ENCODE peak calls at places on chromosome 21, in six cellular contexts. One of them, this sample, is unnamed.
A peak's percentile ranks its signal among the peaks of the same experiment; 100 is the strongest.

GRCh38 chr21:32929633-32930038 is 96.1 kb upstream of the OLIG2 start:
- DNase-seq in fibroblast of mammary gland: no peak
- DNase-seq in CD4-positive, alpha-beta T cell: no peak
- DNase-seq in B cell: no peak
- DNase-seq in progenitor cell of endocrine pancreas: no peak
- DNase-seq in kidney: no peak
- DNase-seq in this sample: no peak

GRCh38 chr21:16258834-16259611 is 529.2 kb downstream of the USP25 start:
- DNase-seq in fibroblast of mammary gland: peak; percentile 14
- DNase-seq in CD4-positive, alpha-beta T cell: no peak
- DNase-seq in B cell: no peak
- DNase-seq in progenitor cell of endocrine pancreas: no peak
- DNase-seq in kidney: no peak
- DNase-seq in this sample: no peak

GRCh38 chr21:27315373-27315772 is 348.5 kb upstream of the ADAMTS5 start:
- DNase-seq in fibroblast of mammary gland: no peak
- DNase-seq in CD4-positive, alpha-beta T cell: no peak
- DNase-seq in B cell: no peak
- DNase-seq in progenitor cell of endocrine pancreas: no peak
- DNase-seq in kidney: no peak
- DNase-seq in this sample: peak; percentile 27

GRCh38 chr21:33414926-33415325 is 11.7 kb downstream of the IFNGR2 start:
- DNase-seq in fibroblast of mammary gland: no peak
- DNase-seq in CD4-positive, alpha-beta T cell: no peak
- DNase-seq in B cell: no peak
- DNase-seq in progenitor cell of endocrine pancreas: no peak
- DNase-seq in kidney: no peak
- DNase-seq in this sample: no peak

GRCh38 chr21:29295066-29295650 is 3.6 kb upstream of the BACH1 start:
- DNase-seq in fibroblast of mammary gland: no peak
- DNase-seq in CD4-positive, alpha-beta T cell: peak; percentile 19
- DNase-seq in B cell: no peak
- DNase-seq in progenitor cell of endocrine pancreas: no peak
- DNase-seq in kidney: no peak
- DNase-seq in this sample: no peak

GRCh38 chr21:37478821-37479220 is 112.2 kb downstream of the DYRK1A start:
- DNase-seq in fibroblast of mammary gland: no peak
- DNase-seq in CD4-positive, alpha-beta T cell: no peak
- DNase-seq in B cell: no peak
- DNase-seq in progenitor cell of endocrine pancreas: no peak
- DNase-seq in kidney: no peak
- DNase-seq in this sample: no peak

GRCh38 chr21:46385846-46386725 is 62.1 kb downstream of the PCNT start:
- DNase-seq in fibroblast of mammary gland: no peak
- DNase-seq in CD4-positive, alpha-beta T cell: no peak
- DNase-seq in B cell: no peak
- DNase-seq in progenitor cell of endocrine pancreas: no peak
- DNase-seq in kidney: no peak
- DNase-seq in this sample: peak; percentile 15

GRCh38 chr21:28906236-28906635 is 86.4 kb downstream of the LTN1 start:
- DNase-seq in fibroblast of mammary gland: no peak
- DNase-seq in CD4-positive, alpha-beta T cell: no peak
- DNase-seq in B cell: no peak
- DNase-seq in progenitor cell of endocrine pancreas: no peak
- DNase-seq in kidney: no peak
- DNase-seq in this sample: no peak

GRCh38 chr21:21196087-21196486 is 197.9 kb downstream of the NCAM2 start:
- DNase-seq in fibroblast of mammary gland: peak; percentile 58
- DNase-seq in CD4-positive, alpha-beta T cell: no peak
- DNase-seq in B cell: no peak
- DNase-seq in progenitor cell of endocrine pancreas: no peak
- DNase-seq in kidney: no peak
- DNase-seq in this sample: peak; percentile 74

GRCh38 chr21:28633803-28634572 is 358.7 kb downstream of the LTN1 start:
- DNase-seq in fibroblast of mammary gland: peak; percentile 97
- DNase-seq in CD4-positive, alpha-beta T cell: no peak
- DNase-seq in B cell: no peak
- DNase-seq in progenitor cell of endocrine pancreas: no peak
- DNase-seq in kidney: no peak
- DNase-seq in this sample: peak; percentile 50

GRCh38 chr21:32921632-32922230 is 104.0 kb upstream of the OLIG2 start:
- DNase-seq in fibroblast of mammary gland: peak; percentile 33
- DNase-seq in CD4-positive, alpha-beta T cell: peak; percentile 36
- DNase-seq in B cell: no peak
- DNase-seq in progenitor cell of endocrine pancreas: no peak
- DNase-seq in kidney: no peak
- DNase-seq in this sample: peak; percentile 6

GRCh38 chr21:31354604-31355443 is 10.8 kb upstream of the TIAM1 start:
- DNase-seq in fibroblast of mammary gland: peak; percentile 96
- DNase-seq in CD4-positive, alpha-beta T cell: peak; percentile 54
- DNase-seq in B cell: no peak
- DNase-seq in progenitor cell of endocrine pancreas: no peak
- DNase-seq in kidney: no peak
- DNase-seq in this sample: peak; percentile 77

GRCh38 chr21:41016472-41016871 is 151.5 kb upstream of the BACE2 start:
- DNase-seq in fibroblast of mammary gland: no peak
- DNase-seq in CD4-positive, alpha-beta T cell: no peak
- DNase-seq in B cell: no peak
- DNase-seq in progenitor cell of endocrine pancreas: no peak
- DNase-seq in kidney: no peak
- DNase-seq in this sample: no peak

GRCh38 chr21:15140321-15141019 is 75.7 kb upstream of the NRIP1 start:
- DNase-seq in fibroblast of mammary gland: no peak
- DNase-seq in CD4-positive, alpha-beta T cell: no peak
- DNase-seq in B cell: no peak
- DNase-seq in progenitor cell of endocrine pancreas: peak; percentile 55
- DNase-seq in kidney: peak; percentile 70
- DNase-seq in this sample: peak; percentile 26

GRCh38 chr21:31503467-31503866 is 156.0 kb upstream of the SOD1 start:
- DNase-seq in fibroblast of mammary gland: no peak
- DNase-seq in CD4-positive, alpha-beta T cell: no peak
- DNase-seq in B cell: no peak
- DNase-seq in progenitor cell of endocrine pancreas: no peak
- DNase-seq in kidney: no peak
- DNase-seq in this sample: no peak

GRCh38 chr21:24023402-24023801 is 1583.9 kb downstream of the MRPL39 start:
- DNase-seq in fibroblast of mammary gland: no peak
- DNase-seq in CD4-positive, alpha-beta T cell: no peak
- DNase-seq in B cell: no peak
- DNase-seq in progenitor cell of endocrine pancreas: no peak
- DNase-seq in kidney: no peak
- DNase-seq in this sample: no peak

GRCh38 chr21:24023936-24024335 is 1583.3 kb downstream of the MRPL39 start:
- DNase-seq in fibroblast of mammary gland: no peak
- DNase-seq in CD4-positive, alpha-beta T cell: no peak
- DNase-seq in B cell: no peak
- DNase-seq in progenitor cell of endocrine pancreas: no peak
- DNase-seq in kidney: no peak
- DNase-seq in this sample: no peak

DNA sequence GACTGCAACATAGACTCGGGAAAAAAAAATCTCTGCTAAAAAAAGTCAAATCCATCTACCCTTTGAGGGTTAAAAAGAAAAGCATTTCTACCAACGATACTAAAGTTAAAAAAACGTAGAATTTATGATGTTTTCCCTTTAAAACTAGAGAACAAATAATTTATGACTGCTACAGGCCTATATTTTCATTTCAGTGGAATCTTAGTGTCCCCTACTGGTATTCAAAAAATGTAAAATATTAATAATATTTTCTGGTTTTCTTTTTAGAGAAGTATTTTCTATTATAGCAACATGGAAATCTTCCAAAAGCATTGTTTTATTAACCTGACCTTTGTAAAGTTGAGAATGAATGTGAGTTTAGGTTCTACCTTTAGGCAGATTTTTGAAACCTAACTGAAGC is 1582.2 kb downstream of the MRPL39 start:
- DNase-seq in fibroblast of mammary gland: no peak
- DNase-seq in CD4-positive, alpha-beta T cell: no peak
- DNase-seq in B cell: no peak
- DNase-seq in progenitor cell of endocrine pancreas: no peak
- DNase-seq in kidney: no peak
- DNase-seq in this sample: no peak
- TF ChIP-seq CTCF in fibroblast of mammary gland: no peak
- TF ChIP-seq CTCF in CD4-positive, alpha-beta T cell: no peak
- TF ChIP-seq CTCF in B cell: no peak
- TF ChIP-seq CTCF in progenitor cell of endocrine pancreas: no peak
- TF ChIP-seq CTCF in kidney: no peak
- TF ChIP-seq CTCF in this sample: no peak

DNA sequence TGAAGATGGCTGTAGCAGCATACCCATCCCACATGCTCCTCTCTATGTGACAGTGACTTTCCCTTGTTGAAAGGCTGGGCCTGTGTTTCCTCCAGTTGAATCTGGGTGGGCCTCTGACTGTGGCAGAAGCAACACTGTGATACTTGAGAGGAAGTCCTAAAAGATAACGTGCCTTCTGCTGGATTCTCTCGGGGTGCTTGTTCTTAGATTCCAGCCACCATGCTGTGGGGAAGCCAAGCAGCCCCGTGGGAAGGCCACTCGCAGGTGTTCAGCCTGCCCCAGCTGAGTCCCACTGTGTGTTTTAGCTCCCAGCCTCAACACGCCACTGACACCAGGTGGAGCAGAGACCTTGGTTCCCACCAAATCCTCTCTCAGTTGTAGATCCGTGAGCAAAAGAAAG is 31.5 kb downstream of the TRAPPC10 start:
- DNase-seq in fibroblast of mammary gland: no peak
- DNase-seq in CD4-positive, alpha-beta T cell: no peak
- DNase-seq in B cell: no peak
- DNase-seq in progenitor cell of endocrine pancreas: no peak
- DNase-seq in kidney: no peak
- DNase-seq in this sample: no peak
- TF ChIP-seq CTCF in fibroblast of mammary gland: no peak
- TF ChIP-seq CTCF in CD4-positive, alpha-beta T cell: no peak
- TF ChIP-seq CTCF in B cell: no peak
- TF ChIP-seq CTCF in progenitor cell of endocrine pancreas: no peak
- TF ChIP-seq CTCF in kidney: no peak
- TF ChIP-seq CTCF in this sample: no peak

DNA sequence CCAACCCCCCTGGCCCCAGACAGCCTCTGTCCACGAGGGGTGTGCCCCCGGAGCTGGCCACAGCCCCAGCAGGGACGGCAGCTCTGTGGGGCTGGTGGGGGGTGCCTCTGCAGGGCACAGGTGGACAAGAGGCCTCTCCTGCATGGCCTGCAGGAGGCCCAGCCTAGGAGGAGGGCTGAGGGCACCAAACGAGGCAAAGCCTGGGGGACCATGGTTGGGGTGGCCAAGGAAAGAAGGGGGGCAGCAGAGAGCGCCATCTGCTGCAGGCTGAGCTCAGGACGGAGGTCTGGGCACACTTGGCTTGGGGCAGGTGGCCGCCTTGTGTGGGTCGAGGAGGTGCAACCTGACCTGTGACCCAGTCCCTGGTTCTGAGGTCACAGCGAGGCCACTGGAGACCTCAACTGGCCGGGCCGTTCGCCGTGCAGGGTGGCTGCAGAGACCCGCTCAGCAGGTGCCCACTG is 27.3 kb downstream of the RRP1 start:
- DNase-seq in fibroblast of mammary gland: no peak
- DNase-seq in CD4-positive, alpha-beta T cell: no peak
- DNase-seq in B cell: no peak
- DNase-seq in progenitor cell of endocrine pancreas: no peak
- DNase-seq in kidney: peak; percentile 73
- DNase-seq in this sample: no peak
- TF ChIP-seq CTCF in fibroblast of mammary gland: no peak
- TF ChIP-seq CTCF in CD4-positive, alpha-beta T cell: no peak
- TF ChIP-seq CTCF in B cell: no peak
- TF ChIP-seq CTCF in progenitor cell of endocrine pancreas: no peak
- TF ChIP-seq CTCF in kidney: no peak
- TF ChIP-seq CTCF in this sample: peak; percentile 30

GRCh38 chr21:35933466-35933865 is 126.9 kb downstream of the SETD4 start:
- DNase-seq in fibroblast of mammary gland: peak; percentile 96
- DNase-seq in CD4-positive, alpha-beta T cell: no peak
- DNase-seq in B cell: no peak
- DNase-seq in progenitor cell of endocrine pancreas: no peak
- DNase-seq in kidney: peak; percentile 84
- DNase-seq in this sample: peak; percentile 78
- TF ChIP-seq CTCF in fibroblast of mammary gland: peak; percentile 53
- TF ChIP-seq CTCF in CD4-positive, alpha-beta T cell: no peak
- TF ChIP-seq CTCF in B cell: no peak
- TF ChIP-seq CTCF in progenitor cell of endocrine pancreas: no peak
- TF ChIP-seq CTCF in kidney: no peak
- TF ChIP-seq CTCF in this sample: peak; percentile 52

DNA sequence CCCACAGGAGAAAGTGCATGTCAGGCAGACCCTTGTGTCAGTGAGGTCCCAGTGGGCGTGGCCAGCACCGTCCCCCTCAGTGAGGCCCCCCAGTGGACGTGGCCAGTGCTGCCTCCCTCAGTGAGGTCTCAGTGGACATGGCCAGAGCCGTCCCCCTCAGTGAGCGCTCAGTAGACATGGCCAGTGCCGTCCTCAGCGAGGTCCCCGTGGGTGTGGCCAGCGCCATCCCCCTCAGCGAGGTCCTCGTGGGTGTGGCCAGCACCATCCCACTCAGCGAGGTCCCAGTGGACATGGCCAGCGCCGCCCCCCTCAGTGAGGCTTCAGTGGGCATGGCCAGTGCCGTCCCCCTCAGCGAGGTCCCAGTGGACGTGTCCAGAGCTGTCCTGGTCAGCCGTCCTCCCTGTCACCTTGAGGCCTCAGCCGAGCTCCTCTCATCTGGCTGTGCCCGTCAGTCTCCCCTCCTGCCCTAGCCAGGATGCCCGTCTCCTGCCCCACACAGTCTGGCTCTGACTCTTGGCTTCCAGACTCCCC is 35.5 kb downstream of the PDE9A start:
- DNase-seq in fibroblast of mammary gland: no peak
- DNase-seq in CD4-positive, alpha-beta T cell: no peak
- DNase-seq in B cell: no peak
- DNase-seq in progenitor cell of endocrine pancreas: no peak
- DNase-seq in kidney: no peak
- DNase-seq in this sample: no peak
- TF ChIP-seq CTCF in fibroblast of mammary gland: no peak
- TF ChIP-seq CTCF in CD4-positive, alpha-beta T cell: no peak
- TF ChIP-seq CTCF in B cell: no peak
- TF ChIP-seq CTCF in progenitor cell of endocrine pancreas: no peak
- TF ChIP-seq CTCF in kidney: no peak
- TF ChIP-seq CTCF in this sample: no peak

GRCh38 chr21:44872266-44872567 is 1.3 kb downstream of the PTTG1IP start:
- DNase-seq in fibroblast of mammary gland: no peak
- DNase-seq in CD4-positive, alpha-beta T cell: no peak
- DNase-seq in B cell: no peak
- DNase-seq in progenitor cell of endocrine pancreas: no peak
- DNase-seq in kidney: no peak
- DNase-seq in this sample: no peak
- TF ChIP-seq CTCF in fibroblast of mammary gland: no peak
- TF ChIP-seq CTCF in CD4-positive, alpha-beta T cell: no peak
- TF ChIP-seq CTCF in B cell: no peak
- TF ChIP-seq CTCF in progenitor cell of endocrine pancreas: peak; percentile 24
- TF ChIP-seq CTCF in kidney: no peak
- TF ChIP-seq CTCF in this sample: no peak